ENCODE peak calls at places on chromosomes 1 and 21, in four cellular contexts. I is Peyer's patch; W is stimulated activated CD4-positive, alpha-beta T cell treated with anti-CD3 and anti-CD28 coated beads, Interleukin-4, amount 100 ng/mL, for 24 hours; A is Calu3. Q is an unnamed sample.

GRCh38 chr1:172742599-172743500 is 83.9 kb downstream of the FASLG start:
- DNase-seq in W (peak), I (no peak), A (peak), Q (no peak)

GRCh38 chr1:66334311-66334710 is 199.6 kb upstream of the SGIP1 start:
- DNase-seq in W (no peak), I (no peak), A (no peak), Q (no peak)

GRCh38 chr1:80218112-80218511 is 1211.6 kb upstream of the ADGRL4 start:
- DNase-seq in W (no peak), A (peak), I (no peak), Q (no peak)

GRCh38 chr1:94754570-94754969 is 65.6 kb upstream of the SLC44A3 start:
- DNase-seq in I (no peak), W (no peak), A (no peak), Q (no peak)

GRCh38 chr1:151157067-151157531 is 650 bp downstream of the TNFAIP8L2 start:
- DNase-seq in W (peak), A (no peak), I (peak), Q (peak)

GRCh38 chr1:156114101-156114918 is at the start of gene LMNA:
- DNase-seq in I (peak), A (peak), W (peak), Q (peak)

GRCh38 chr1:169809370-169810095 is 14.8 kb upstream of the METTL18 start:
- DNase-seq in I (no peak), A (peak), W (peak), Q (no peak)

GRCh38 chr1:111592389-111593361 is 26.9 kb upstream of the RAP1A start:
- DNase-seq in W (peak), I (peak), A (peak), Q (peak)

GRCh38 chr1:224090116-224090515 is 23.8 kb upstream of the FBXO28 start:
- DNase-seq in A (no peak), I (no peak), W (no peak), Q (no peak)

GRCh38 chr21:26842976-26843911 is 2.0 kb downstream of the ADAMTS1 start:
- DNase-seq in I (peak), A (peak), W (no peak), Q (peak)

GRCh38 chr1:110235839-110236682 is 25.9 kb downstream of the KCNC4 start:
- DNase-seq in I (no peak), W (peak), A (peak), Q (no peak)

GRCh38 chr1:54499097-54500029 is 48.7 kb upstream of the ACOT11 start:
- DNase-seq in I (no peak), W (peak), A (peak), Q (no peak)

GRCh38 chr1:180157108-180157507 is 2.4 kb downstream of the QSOX1 start:
- DNase-seq in W (no peak), A (no peak), I (no peak), Q (no peak)

GRCh38 chr1:19942088-19942487 is 18.7 kb upstream of the PLA2G2E start:
- DNase-seq in W (no peak), A (no peak), I (no peak), Q (no peak)

GRCh38 chr21:27648560-27648959 is 681.7 kb upstream of the ADAMTS5 start:
- DNase-seq in A (no peak), I (no peak), W (no peak), Q (no peak)

GRCh38 chr1:76546354-76546933 is 320.8 kb upstream of the ST6GALNAC5 start:
- DNase-seq in W (no peak), A (no peak), I (no peak), Q (peak)

GRCh38 chr1:206685256-206685748 is 597 bp downstream of the MAPKAPK2 start:
- DNase-seq in I (no peak), A (peak), W (peak), Q (peak)